ENCODE peak calls at places on chromosomes 11 and 22, in eight cellular contexts. A is astrocyte of the cerebellum, Z is keratinocyte, D is HFF-Myc, O is fibroblast of lung, I is fibroblast of villous mesenchyme, C is colonic mucosa, H is psoas muscle. T is an unnamed sample.

GRCh38 chr11:14967581-14968214 is 4.5 kb downstream of the CALCA start:
- DNase-seq in A (no peak), Z (no peak), D (no peak), O (no peak), I (no peak), C (no peak), H (no peak), T (no peak)

GRCh38 chr22:40721266-40721665 is 42.0 kb downstream of the MCHR1 start:
- DNase-seq in A (no peak), Z (no peak), D (no peak), O (peak), I (peak), C (no peak), H (no peak), T (no peak)

GRCh38 chr11:69912911-69913451 is 93.8 kb upstream of the FGF3 start:
- DNase-seq in A (no peak), Z (no peak), D (no peak), O (peak), I (no peak), C (no peak), H (no peak), T (no peak)

GRCh38 chr11:16301462-16301861 is 54.9 kb downstream of the SOX6 start:
- DNase-seq in A (no peak), Z (no peak), D (no peak), O (no peak), I (no peak), C (no peak), H (no peak), T (no peak)

GRCh38 chr22:23677701-23677995 is 13.2 kb upstream of the RGL4 start:
- DNase-seq in A (no peak), Z (no peak), D (no peak), O (no peak), I (no peak), C (no peak), H (no peak), T (no peak)

GRCh38 chr11:113697798-113698407 is 8.2 kb downstream of the TMPRSS5 start:
- DNase-seq in A (no peak), Z (no peak), D (no peak), O (no peak), I (no peak), C (no peak), H (no peak), T (no peak)

GRCh38 chr11:49851971-49852389 is 100.2 kb upstream of the OR4C13 start:
- DNase-seq in A (no peak), Z (no peak), D (no peak), O (no peak), I (no peak), C (no peak), H (no peak), T (no peak)

GRCh38 chr22:45812910-45813309 is 141.3 kb downstream of the ATXN10 start:
- DNase-seq in A (no peak), Z (no peak), D (no peak), O (no peak), I (no peak), C (no peak), H (no peak), T (no peak)

GRCh38 chr11:10307411-10308207 is 2.7 kb downstream of the ADM start:
- DNase-seq in A (peak), Z (no peak), D (no peak), O (peak), I (peak), C (peak), H (peak), T (no peak)

GRCh38 chr22:39439170-39439569 is 17.6 kb upstream of the MGAT3 start:
- DNase-seq in A (no peak), Z (no peak), D (peak), O (peak), I (peak), C (no peak), H (no peak), T (no peak)

GRCh38 chr11:44979536-44980399 is 29.1 kb upstream of the TP53I11 start:
- DNase-seq in A (no peak), Z (peak), D (no peak), O (no peak), I (no peak), C (peak), H (no peak), T (peak)

GRCh38 chr11:116641561-116642045 is 131.2 kb downstream of the BUD13 start:
- DNase-seq in A (no peak), Z (no peak), D (no peak), O (no peak), I (peak), C (peak), H (peak), T (no peak)

GRCh38 chr11:60396382-60396781 is at the start of gene MS4A14:
- DNase-seq in A (no peak), Z (no peak), D (no peak), O (no peak), I (no peak), C (no peak), H (no peak), T (no peak)

GRCh38 chr11:37712246-37712645 is 1114.2 kb upstream of the RAG2 start:
- DNase-seq in A (no peak), Z (no peak), D (no peak), O (peak), I (no peak), C (no peak), H (no peak), T (no peak)
- TF ChIP-seq CTCF in A (peak), Z (no peak), D (no peak), O (peak), I (no peak), C (no peak), H (no peak), T (peak)

GRCh38 chr22:47168900-47169800 is 406.7 kb downstream of the TBC1D22A start:
- DNase-seq in A (no peak), Z (no peak), D (no peak), O (no peak), I (peak), C (no peak), H (peak), T (no peak)
- TF ChIP-seq CTCF in A (peak), Z (peak), D (peak), O (peak), I (peak), C (peak), H (peak), T (peak)

GRCh38 chr11:118618115-118618990 is 10.9 kb downstream of the PHLDB1 start:
- DNase-seq in A (no peak), Z (no peak), D (no peak), O (peak), I (peak), C (peak), H (peak), T (no peak)
- TF ChIP-seq CTCF in A (no peak), Z (no peak), D (no peak), O (no peak), I (no peak), C (no peak), H (no peak), T (no peak)

DNA sequence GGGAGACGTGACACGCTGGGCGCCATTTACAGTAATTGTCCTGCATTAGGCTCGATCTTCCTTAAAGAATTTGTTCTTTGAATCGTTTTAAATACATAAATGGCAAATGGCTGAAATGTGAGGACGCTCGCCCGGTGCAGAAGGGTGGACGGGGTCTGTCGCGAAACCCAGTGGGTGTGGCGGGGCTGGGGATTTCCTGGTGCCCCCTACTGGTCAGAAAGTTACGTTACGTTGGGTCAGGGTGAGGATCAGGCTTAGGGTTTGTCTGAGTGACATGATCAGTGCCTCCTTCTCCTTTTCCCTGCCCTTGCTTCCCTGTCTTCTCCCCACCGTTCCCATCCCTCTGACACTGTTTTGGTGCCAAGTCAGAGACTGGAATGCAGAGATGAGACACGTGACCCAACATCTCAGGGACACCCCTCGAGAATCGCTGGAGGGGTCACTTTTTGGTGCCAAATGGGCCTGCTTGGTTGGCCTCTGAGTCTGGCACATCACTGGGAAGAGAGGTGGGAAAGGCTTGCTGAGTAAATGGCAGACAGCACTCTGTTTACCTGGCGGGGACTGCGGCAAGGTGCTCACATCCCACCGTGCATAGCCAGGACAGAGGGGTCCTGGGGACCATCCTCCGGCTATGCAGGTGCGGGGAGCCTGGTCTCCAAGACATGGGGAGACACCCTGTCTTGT is 1107.6 kb downstream of the BRD1 start:
- DNase-seq in A (no peak), Z (no peak), D (no peak), O (no peak), I (no peak), C (no peak), H (no peak), T (no peak)
- TF ChIP-seq CTCF in A (no peak), Z (no peak), D (no peak), O (no peak), I (no peak), C (no peak), H (no peak), T (no peak)

GRCh38 chr11:2143652-2144548 is 4.7 kb upstream of the IGF2 start:
- DNase-seq in A (no peak), Z (no peak), D (no peak), O (no peak), I (no peak), C (no peak), H (no peak), T (no peak)
- TF ChIP-seq CTCF in A (no peak), Z (no peak), D (no peak), O (no peak), I (no peak), C (no peak), H (no peak), T (no peak)

DNA sequence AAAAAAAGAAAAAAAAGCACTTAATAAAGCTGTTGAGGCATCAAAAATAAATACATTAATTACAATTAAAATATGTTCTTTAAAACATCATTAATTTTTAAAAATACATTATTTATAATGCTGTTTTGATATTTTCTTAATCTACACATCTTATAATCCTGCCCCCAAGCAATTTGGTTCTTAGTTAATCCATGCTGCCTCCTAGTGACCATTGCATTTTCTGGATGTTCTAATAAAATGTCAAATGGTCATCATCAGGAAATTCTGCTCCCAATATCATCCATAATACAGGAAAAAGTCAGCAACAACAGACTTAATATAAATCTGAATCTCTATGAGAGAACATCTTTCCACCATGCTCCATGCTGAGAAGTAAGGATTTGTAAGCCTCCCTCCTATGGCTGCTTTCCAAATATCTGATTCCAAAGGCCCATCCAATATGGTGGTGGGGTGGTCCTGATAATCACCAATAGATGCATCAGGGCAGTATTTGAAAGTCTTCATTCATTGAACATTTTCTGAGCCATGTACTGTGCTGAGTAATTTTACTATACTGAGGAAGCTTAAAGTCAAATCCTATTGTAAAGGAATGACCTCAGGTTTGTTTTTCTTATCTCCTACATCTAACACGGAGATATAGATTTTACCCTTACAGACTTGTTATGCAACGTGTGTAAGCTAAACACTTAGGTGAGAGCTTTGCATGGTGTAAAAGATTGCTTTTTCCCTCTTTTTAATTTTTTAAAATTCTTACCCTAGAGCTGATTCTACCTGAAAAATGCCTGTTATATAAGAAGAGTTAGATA is 124.7 kb upstream of the BMAL1 start:
- DNase-seq in A (no peak), Z (no peak), D (no peak), O (peak), I (peak), C (no peak), H (no peak), T (no peak)
- TF ChIP-seq CTCF in A (peak), Z (peak), D (peak), O (peak), I (peak), C (no peak), H (peak), T (peak)

DNA sequence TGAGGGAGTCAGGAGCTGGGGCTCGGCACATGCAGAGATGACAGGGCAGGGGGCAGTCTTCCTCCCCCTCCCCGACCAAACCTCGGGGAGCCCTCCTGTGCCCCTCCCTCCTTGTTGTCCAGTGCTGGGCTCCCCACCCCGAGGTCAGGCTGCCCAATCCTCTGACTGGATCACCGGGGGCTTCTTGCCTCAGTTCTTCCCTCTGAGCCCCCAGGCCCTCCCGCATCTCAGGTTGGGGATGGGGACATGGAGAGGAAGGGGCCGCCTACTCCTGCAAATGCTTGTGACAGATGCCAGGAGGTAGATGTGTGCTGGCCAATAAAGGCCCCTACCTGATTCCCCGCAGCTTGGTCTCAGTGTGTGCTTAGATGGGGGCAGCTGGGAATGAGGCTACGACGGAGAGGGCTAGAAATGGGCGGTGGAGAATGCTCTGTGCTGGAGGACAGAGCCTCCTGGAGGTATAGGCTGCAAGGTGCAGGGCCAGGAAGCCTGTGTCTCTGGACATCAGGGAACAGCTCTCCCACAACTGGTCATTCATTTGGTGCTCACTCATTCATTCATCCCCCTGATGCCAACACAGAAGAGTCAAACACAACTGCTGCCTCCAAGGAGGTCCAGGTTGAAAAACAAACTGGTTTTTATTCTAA is 8.4 kb downstream of the RHBDD3 start:
- DNase-seq in A (no peak), Z (no peak), D (no peak), O (no peak), I (no peak), C (no peak), H (no peak), T (no peak)
- TF ChIP-seq CTCF in A (peak), Z (no peak), D (peak), O (no peak), I (peak), C (no peak), H (no peak), T (peak)